ENCODE peak calls at places on chromosome 1, in nine cellular contexts. L is pancreas, U is upper lobe of right lung, A is NB4, Q is left ventricle myocardium inferior, T is retinal pigment epithelial cell, I is brain microvascular endothelial cell, M is A549, J is IMR-90. W is an unnamed sample.

GRCh38 chr1:229138066-229138465 is 132.8 kb upstream of the RAB4A start:
- DNase-seq in L (no peak), U (no peak), J (peak; percentile 10), I (no peak), M (no peak), T (no peak), Q (no peak), A (no peak), W (no peak)

GRCh38 chr1:54806931-54807611 is 5.9 kb upstream of the TTC22 start:
- DNase-seq in L (no peak), T (no peak), M (no peak), Q (no peak), J (peak; percentile 11), U (no peak), I (no peak), A (peak; percentile 75), W (no peak)

GRCh38 chr1:14027099-14027498 is 327.1 kb downstream of the PRDM2 start:
- DNase-seq in I (no peak), M (no peak), L (no peak), A (no peak), U (no peak), J (no peak), Q (no peak), T (no peak), W (no peak)

GRCh38 chr1:246820666-246821065 is 96.5 kb downstream of the SCCPDH start:
- DNase-seq in Q (no peak), T (no peak), I (no peak), L (no peak), A (no peak), U (no peak), M (no peak), J (no peak), W (no peak)

GRCh38 chr1:8746554-8746953 is 70.9 kb downstream of the RERE start:
- DNase-seq in T (no peak), J (peak; percentile 64), A (peak; percentile 51), Q (no peak), I (no peak), U (no peak), M (no peak), L (no peak), W (no peak)

GRCh38 chr1:236893626-236894545 is 98.8 kb downstream of the MTR start:
- DNase-seq in U (no peak), I (no peak), M (no peak), L (no peak), A (no peak), J (peak; percentile 66), Q (no peak), T (no peak), W (peak; percentile 57)

GRCh38 chr1:6329392-6329791 is 64.2 kb downstream of the ACOT7 start:
- DNase-seq in M (no peak), L (no peak), A (no peak), Q (no peak), J (peak; percentile 17), I (no peak), T (no peak), U (no peak), W (peak; percentile 15)

GRCh38 chr1:9542425-9542824 is 3.2 kb downstream of the SLC25A33 start:
- DNase-seq in Q (no peak), A (peak; percentile 27), T (no peak), U (no peak), L (no peak), J (peak; percentile 44), I (peak; percentile 12), M (no peak), W (no peak)

GRCh38 chr1:200535605-200536004 is 84.9 kb downstream of the KIF14 start:
- DNase-seq in T (peak; percentile 29), M (peak; percentile 82), I (no peak), Q (no peak), J (no peak), A (peak; percentile 25), L (peak; percentile 52), U (no peak), W (no peak)

GRCh38 chr1:224784606-224785328 is 144.7 kb upstream of the DNAH14 start:
- DNase-seq in M (no peak), Q (no peak), L (no peak), U (no peak), J (peak; percentile 50), T (no peak), I (peak; percentile 22), A (peak; percentile 62), W (no peak)

GRCh38 chr1:240337795-240338194 is 246.1 kb downstream of the FMN2 start:
- DNase-seq in T (peak; percentile 54), I (peak; percentile 84), U (no peak), Q (no peak), M (no peak), J (peak; percentile 86), L (no peak), A (no peak), W (peak; percentile 72)

GRCh38 chr1:18085387-18086074 is 22.1 kb upstream of the IGSF21 start:
- DNase-seq in L (no peak), Q (no peak), U (no peak), J (no peak), M (no peak), A (no peak), I (no peak), T (no peak), W (no peak)

GRCh38 chr1:6873298-6874015 is 88.2 kb downstream of the CAMTA1 start:
- DNase-seq in U (no peak), Q (no peak), M (no peak), A (no peak), T (no peak), I (no peak), L (no peak), J (peak; percentile 59), W (no peak)

GRCh38 chr1:187244623-187245022 is 415.9 kb downstream of the PLA2G4A start:
- DNase-seq in U (no peak), J (no peak), L (no peak), Q (no peak), A (no peak), M (no peak), I (no peak), T (no peak), W (no peak)
- H3K4me3 ChIP-seq in U (no peak overlapping the region), J (no peak overlapping the region), L (no peak overlapping the region), Q (no peak overlapping the region), A (no peak overlapping the region), M (no peak overlapping the region), I (no peak overlapping the region), T (no peak overlapping the region), W (no peak overlapping the region)

GRCh38 chr1:27551953-27552312 is 52.0 kb downstream of the AHDC1 start:
- DNase-seq in A (no peak), L (no peak), J (no peak), M (no peak), I (no peak), Q (peak; percentile 14), U (no peak), T (no peak), W (no peak)

GRCh38 chr1:27554777-27555699 is 48.9 kb downstream of the AHDC1 start:
- DNase-seq in I (no peak), T (no peak), J (no peak), U (no peak), M (no peak), Q (peak; percentile 67), A (no peak), L (no peak), W (no peak)

GRCh38 chr1:27551170-27551952 is 52.6 kb downstream of the AHDC1 start:
- DNase-seq in U (no peak), Q (peak; percentile 14), T (no peak), L (no peak), I (no peak), M (no peak), J (no peak), A (no peak), W (no peak)

GRCh38 chr1:27554293-27554692 is 49.7 kb downstream of the AHDC1 start:
- DNase-seq in A (no peak), U (no peak), T (no peak), M (no peak), J (no peak), I (no peak), L (no peak), Q (no peak), W (no peak)

DNA sequence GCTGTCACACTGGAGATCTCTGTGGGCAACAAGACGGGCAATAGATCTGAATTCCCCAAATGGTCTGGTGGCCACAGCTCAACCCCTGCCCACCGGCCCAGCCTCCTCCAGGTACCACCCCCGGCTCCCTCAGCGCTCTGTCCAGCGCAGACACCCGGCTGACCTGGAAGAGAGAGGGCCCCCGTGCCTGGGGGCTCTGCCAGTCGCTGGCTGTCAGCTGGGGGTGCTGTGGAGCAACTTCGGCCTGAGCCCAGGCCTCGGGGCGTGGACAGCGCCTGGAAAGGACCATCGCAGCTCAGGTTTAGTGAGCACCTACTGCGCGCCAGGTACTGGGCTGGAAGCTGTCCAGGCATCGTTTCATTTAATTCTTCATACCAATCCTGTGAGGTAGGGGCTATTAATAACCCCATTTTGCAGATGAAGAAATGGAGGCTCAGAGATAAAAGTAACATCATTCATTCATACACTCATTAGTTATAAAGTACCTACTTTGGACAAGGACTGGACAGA is 51.0 kb downstream of the AHDC1 start:
- DNase-seq in J (no peak), L (no peak), Q (peak; percentile 16), U (no peak), M (no peak), A (no peak), T (no peak), I (no peak), W (no peak)
- TF ChIP-seq CTCF in J (no peak), L (no peak), Q (no peak), U (no peak), M (no peak), A (no peak), T (no peak), I (peak; percentile 25), W (no peak)

GRCh38 chr1:163068716-163069115 is 445 bp upstream of the RGS4 start:
- DNase-seq in J (peak; percentile 16), U (no peak), L (no peak), I (no peak), T (no peak), Q (no peak), A (no peak), M (no peak), W (no peak)
- H3K4me3 ChIP-seq in J (peak overlapping the region; percentile 30), U (peak overlapping the region; percentile 8), L (no peak overlapping the region), I (peak overlapping the region; percentile 62), T (peak overlapping the region; percentile 60), Q (peak overlapping the region; percentile 57), A (no peak overlapping the region), M (no peak overlapping the region), W (peak overlapping the region; percentile 51)

GRCh38 chr1:15184445-15185103 is 31.0 kb downstream of the TMEM51 start:
- DNase-seq in T (no peak), M (no peak), J (no peak), I (no peak), Q (no peak), L (no peak), A (no peak), U (no peak), W (no peak)
- TF ChIP-seq CTCF in T (no peak), M (no peak), J (no peak), I (no peak), Q (no peak), L (no peak), A (no peak), U (no peak), W (no peak)